ENCODE peak calls at places on chromosomes 13 and 19, in four cellular contexts. One of them, this sample, is unnamed. For H3K4me1, the result is how much of the 10 kb centered on the place peaks cover.

GRCh38 chr13:98071316-98071715 is 71.6 kb upstream of the FARP1 start:
- DNase-seq in astrocyte: no peak
- DNase-seq in osteoblast: no peak
- DNase-seq in fibroblast of lung: no peak
- DNase-seq in this sample: no peak

GRCh38 chr13:97191143-97191542 is 31.0 kb upstream of the MBNL2 start:
- DNase-seq in astrocyte: no peak
- DNase-seq in fibroblast of lung: no peak
- DNase-seq in osteoblast: no peak
- DNase-seq in this sample: no peak

GRCh38 chr13:51005566-51005965 is 96.0 kb downstream of the RNASEH2B start:
- DNase-seq in fibroblast of lung: no peak
- DNase-seq in astrocyte: no peak
- DNase-seq in osteoblast: no peak
- DNase-seq in this sample: no peak

GRCh38 chr13:73903561-73903960 is 230.6 kb downstream of the KLF12 start:
- DNase-seq in astrocyte: no peak
- DNase-seq in osteoblast: no peak
- DNase-seq in fibroblast of lung: no peak
- DNase-seq in this sample: no peak

GRCh38 chr13:59120297-59120843 is 1043.4 kb downstream of the DIAPH3 start:
- DNase-seq in osteoblast: no peak
- DNase-seq in fibroblast of lung: peak
- DNase-seq in astrocyte: peak
- DNase-seq in this sample: no peak

GRCh38 chr19:33641956-33642498 is 20.3 kb downstream of the CHST8 start:
- DNase-seq in astrocyte: no peak
- DNase-seq in osteoblast: no peak
- DNase-seq in fibroblast of lung: no peak
- DNase-seq in this sample: no peak

GRCh38 chr13:79919109-79919508 is 421.8 kb downstream of the SPRY2 start:
- DNase-seq in astrocyte: no peak
- DNase-seq in osteoblast: no peak
- DNase-seq in fibroblast of lung: no peak
- DNase-seq in this sample: no peak

GRCh38 chr13:113840541-113841354 is 23.1 kb downstream of the GAS6 start:
- DNase-seq in osteoblast: no peak
- DNase-seq in fibroblast of lung: no peak
- DNase-seq in astrocyte: no peak
- DNase-seq in this sample: no peak

GRCh38 chr19:10797078-10797477 is 38.9 kb downstream of the TMED1 start:
- DNase-seq in fibroblast of lung: no peak
- DNase-seq in osteoblast: no peak
- DNase-seq in astrocyte: no peak
- DNase-seq in this sample: no peak

GRCh38 chr19:4030981-4031380 is 23.4 kb downstream of the PIAS4 start:
- DNase-seq in osteoblast: no peak
- DNase-seq in astrocyte: no peak
- DNase-seq in fibroblast of lung: no peak
- DNase-seq in this sample: no peak

GRCh38 chr19:50702870-50703829 is 16.5 kb downstream of the SHANK1 start:
- DNase-seq in fibroblast of lung: no peak
- DNase-seq in osteoblast: peak
- DNase-seq in astrocyte: no peak
- DNase-seq in this sample: no peak

GRCh38 chr19:23075031-23075733 is 41.6 kb upstream of the ZNF730 start:
- DNase-seq in osteoblast: peak
- DNase-seq in astrocyte: peak
- DNase-seq in fibroblast of lung: peak
- DNase-seq in this sample: peak

GRCh38 chr13:112073245-112074138 is 6.5 kb downstream of the SOX1 start:
- DNase-seq in osteoblast: peak
- DNase-seq in astrocyte: no peak
- DNase-seq in fibroblast of lung: no peak
- DNase-seq in this sample: no peak

GRCh38 chr19:14107581-14108461 is 9.7 kb downstream of the PRKACA start:
- DNase-seq in osteoblast: peak
- DNase-seq in fibroblast of lung: peak
- DNase-seq in astrocyte: peak
- DNase-seq in this sample: peak
- H2AFZ ChIP-seq in osteoblast: no peak
- H2AFZ ChIP-seq in fibroblast of lung: no peak
- H2AFZ ChIP-seq in astrocyte: no peak
- H2AFZ ChIP-seq in this sample: no peak

GRCh38 chr13:29567411-29567810 is 28.1 kb downstream of the SLC7A1 start:
- DNase-seq in osteoblast: no peak
- DNase-seq in astrocyte: no peak
- DNase-seq in fibroblast of lung: no peak
- DNase-seq in this sample: no peak

GRCh38 chr13:29566206-29566605 is 29.3 kb downstream of the SLC7A1 start:
- DNase-seq in osteoblast: no peak
- DNase-seq in fibroblast of lung: no peak
- DNase-seq in astrocyte: no peak
- DNase-seq in this sample: no peak

GRCh38 chr13:29568731-29569130 is 26.8 kb downstream of the SLC7A1 start:
- DNase-seq in fibroblast of lung: peak
- DNase-seq in osteoblast: no peak
- DNase-seq in astrocyte: peak
- DNase-seq in this sample: no peak

GRCh38 chr13:29564828-29565227 is 30.7 kb downstream of the SLC7A1 start:
- DNase-seq in astrocyte: no peak
- DNase-seq in osteoblast: no peak
- DNase-seq in fibroblast of lung: no peak
- DNase-seq in this sample: no peak

GRCh38 chr13:29566864-29567263 is 28.6 kb downstream of the SLC7A1 start:
- DNase-seq in astrocyte: no peak
- DNase-seq in osteoblast: no peak
- DNase-seq in fibroblast of lung: no peak
- DNase-seq in this sample: no peak
- H3K4me1 ChIP-seq in astrocyte: under half
- H3K4me1 ChIP-seq in osteoblast: under half
- H3K4me1 ChIP-seq in fibroblast of lung: under half
- H3K4me1 ChIP-seq in this sample: under half

DNA sequence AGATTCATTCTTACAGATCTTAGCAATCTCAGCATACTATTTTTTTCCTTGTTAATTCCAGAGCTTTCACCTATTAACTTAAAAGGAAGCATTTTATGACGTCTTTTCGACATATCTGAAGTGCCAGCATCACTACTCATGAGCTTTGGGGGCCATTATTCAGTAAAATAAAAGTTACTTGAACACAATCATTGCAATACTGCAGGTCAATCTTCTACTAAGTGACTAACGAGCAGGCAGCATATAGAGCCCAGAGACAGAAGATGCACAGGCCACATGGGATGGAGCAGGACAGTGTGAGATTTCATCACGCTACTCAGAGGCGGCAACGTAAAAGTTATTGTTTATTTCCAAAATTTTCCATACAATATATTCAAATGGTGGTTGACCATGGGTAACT is 382.6 kb downstream of the PCDH9 start:
- DNase-seq in fibroblast of lung: no peak
- DNase-seq in astrocyte: no peak
- DNase-seq in osteoblast: no peak
- DNase-seq in this sample: no peak
- H3K4me2 ChIP-seq in fibroblast of lung: no peak
- H3K4me2 ChIP-seq in astrocyte: no peak
- H3K4me2 ChIP-seq in osteoblast: no peak
- H3K4me2 ChIP-seq in this sample: no peak

GRCh38 chr19:38389101-38389925 is 816 bp downstream of the SPRED3 start:
- DNase-seq in fibroblast of lung: peak
- DNase-seq in osteoblast: peak
- DNase-seq in astrocyte: peak
- DNase-seq in this sample: no peak

GRCh38 chr19:38387550-38388309 is at the start of gene GGN:
- DNase-seq in astrocyte: peak
- DNase-seq in osteoblast: peak
- DNase-seq in fibroblast of lung: peak
- DNase-seq in this sample: peak

GRCh38 chr19:38389957-38390924 is 1.7 kb downstream of the SPRED3 start:
- DNase-seq in osteoblast: peak
- DNase-seq in fibroblast of lung: no peak
- DNase-seq in astrocyte: no peak
- DNase-seq in this sample: no peak

GRCh38 chr19:38386968-38387549 is 775 bp downstream of the GGN start:
- DNase-seq in fibroblast of lung: no peak
- DNase-seq in astrocyte: no peak
- DNase-seq in osteoblast: peak
- DNase-seq in this sample: no peak

DNA sequence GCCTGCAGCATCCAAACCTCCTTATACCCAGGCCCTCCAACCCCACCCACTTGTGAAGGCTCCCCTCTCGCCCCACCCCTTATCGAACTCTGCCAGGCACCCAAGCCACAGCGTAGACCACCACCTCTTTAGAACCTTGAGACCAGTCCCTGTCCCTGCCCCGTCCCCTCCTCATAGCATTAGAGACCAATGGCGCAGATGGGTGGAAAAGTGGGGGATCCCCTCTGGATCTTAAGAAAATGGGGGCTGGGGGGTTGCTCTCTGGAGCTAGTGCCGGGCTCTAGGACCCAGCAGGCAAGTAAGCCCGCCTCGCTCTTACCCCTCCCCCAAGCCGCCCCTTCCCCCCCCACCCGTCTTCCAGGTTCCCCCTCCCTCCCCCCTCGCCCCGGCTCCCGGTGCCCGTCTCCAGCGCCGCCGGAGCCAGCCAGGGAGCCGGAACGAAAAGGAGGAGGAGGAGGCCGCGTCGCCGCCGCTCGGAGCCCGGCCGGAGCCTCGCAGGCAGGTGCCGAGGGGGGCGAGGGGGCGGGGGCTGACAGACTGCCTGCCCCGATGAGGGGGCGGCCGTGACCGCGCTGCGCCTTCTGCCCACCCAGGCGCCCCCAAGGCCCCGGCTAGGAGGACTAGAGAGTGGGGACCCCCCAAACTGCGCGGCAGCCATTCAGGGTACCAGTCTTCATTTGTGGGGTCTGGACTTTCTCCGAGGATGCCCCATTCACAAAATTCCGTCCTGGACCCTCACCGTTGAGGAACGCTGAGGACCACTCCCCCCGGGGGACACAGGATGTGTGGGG is at the start of gene SPRED3:
- DNase-seq in osteoblast: peak
- DNase-seq in astrocyte: no peak
- DNase-seq in fibroblast of lung: peak
- DNase-seq in this sample: no peak
- H2AFZ ChIP-seq in osteoblast: peak
- H2AFZ ChIP-seq in astrocyte: peak
- H2AFZ ChIP-seq in fibroblast of lung: peak
- H2AFZ ChIP-seq in this sample: no peak

This sample was measured in Karpas-422.